ENCODE peak calls at places on chromosomes 11 and 22, in four cellular contexts. O, L, H and F are unnamed samples.

GRCh38 chr11:12680940-12681258 is 6.7 kb downstream of the TEAD1 start:
- DNase-seq in L (no peak), O (no peak), H (no peak), F (no peak)

GRCh38 chr22:43990044-43990443 is 34.1 kb upstream of the PARVB start:
- DNase-seq in H (no peak), L (no peak), O (no peak), F (no peak)

GRCh38 chr11:83689062-83689461 is 402.9 kb upstream of the CCDC90B start:
- DNase-seq in L (no peak), O (no peak), H (no peak), F (no peak)

GRCh38 chr11:96001037-96001436 is 77.1 kb upstream of the MTMR2 start:
- DNase-seq in H (no peak), L (no peak), O (no peak), F (no peak)

GRCh38 chr11:120663142-120663541 is 151.6 kb downstream of the GRIK4 start:
- DNase-seq in L (no peak), O (no peak), H (no peak), F (no peak)

GRCh38 chr11:65571940-65572339 is 398 bp upstream of the FAM89B start:
- DNase-seq in L (peak), O (peak), H (no peak), F (no peak)

GRCh38 chr11:3119141-3119821 is 45.8 kb downstream of the OSBPL5 start:
- DNase-seq in H (no peak), O (no peak), L (no peak), F (no peak)

GRCh38 chr11:44901120-44901519 is 49.6 kb downstream of the TP53I11 start:
- DNase-seq in H (no peak), L (no peak), O (no peak), F (no peak)

GRCh38 chr22:37609240-37610152 is 862 bp downstream of the GGA1 start:
- DNase-seq in L (no peak), O (peak), H (no peak), F (no peak)

GRCh38 chr11:36702330-36703054 is 104.5 kb upstream of the RAG2 start:
- DNase-seq in H (no peak), O (peak), L (peak), F (no peak)